ENCODE peak calls at places on chromosomes 7 and 10, in seven cellular contexts. T, P, O, V, L, X and U are unnamed samples.

GRCh38 chr7:30430300-30430699 is 48.3 kb downstream of the NOD1 start:
- DNase-seq in T (peak; percentile 80), P (no peak), O (no peak), V (no peak), L (no peak), X (peak; percentile 61), U (no peak)

GRCh38 chr7:24052572-24053223 is 231.3 kb upstream of the NPY start:
- DNase-seq in T (peak; percentile 77), P (peak; percentile 8), O (no peak), V (no peak), L (no peak), X (no peak), U (no peak)

GRCh38 chr7:31883761-31884164 is 186.4 kb downstream of the PDE1C start:
- DNase-seq in T (peak; percentile 84), P (peak; percentile 55), O (no peak), V (no peak), L (no peak), X (no peak), U (peak; percentile 45)

GRCh38 chr10:88131561-88132139 is 268.2 kb downstream of the PTEN start:
- DNase-seq in T (peak; percentile 89), P (peak; percentile 49), O (peak; percentile 37), V (no peak), L (no peak), X (peak; percentile 98), U (no peak)

GRCh38 chr7:138519061-138519798 is 59.2 kb downstream of the TRIM24 start:
- DNase-seq in T (no peak), P (no peak), O (no peak), V (no peak), L (no peak), X (no peak), U (no peak)

GRCh38 chr10:73117976-73118743 is 7.9 kb downstream of the NUDT13 start:
- DNase-seq in T (peak; percentile 80), P (peak; percentile 76), O (no peak), V (no peak), L (no peak), X (no peak), U (no peak)

GRCh38 chr7:12741951-12742575 is 54.6 kb downstream of the ARL4A start:
- DNase-seq in T (peak; percentile 62), P (no peak), O (no peak), V (no peak), L (no peak), X (no peak), U (no peak)

GRCh38 chr10:76155961-76156360 is 724.5 kb downstream of the LRMDA start:
- DNase-seq in T (no peak), P (no peak), O (no peak), V (no peak), L (no peak), X (no peak), U (no peak)

GRCh38 chr7:85471740-85472139 is 284.9 kb upstream of the SEMA3D start:
- DNase-seq in T (no peak), P (peak; percentile 47), O (no peak), V (no peak), L (no peak), X (no peak), U (no peak)

GRCh38 chr7:130418306-130418705 is 22.5 kb downstream of the CEP41 start:
- DNase-seq in T (peak; percentile 93), P (no peak), O (no peak), V (no peak), L (no peak), X (no peak), U (no peak)

GRCh38 chr7:95468071-95468470 is 17.7 kb upstream of the ASB4 start:
- DNase-seq in T (no peak), P (no peak), O (no peak), V (no peak), L (no peak), X (no peak), U (no peak)

DNA sequence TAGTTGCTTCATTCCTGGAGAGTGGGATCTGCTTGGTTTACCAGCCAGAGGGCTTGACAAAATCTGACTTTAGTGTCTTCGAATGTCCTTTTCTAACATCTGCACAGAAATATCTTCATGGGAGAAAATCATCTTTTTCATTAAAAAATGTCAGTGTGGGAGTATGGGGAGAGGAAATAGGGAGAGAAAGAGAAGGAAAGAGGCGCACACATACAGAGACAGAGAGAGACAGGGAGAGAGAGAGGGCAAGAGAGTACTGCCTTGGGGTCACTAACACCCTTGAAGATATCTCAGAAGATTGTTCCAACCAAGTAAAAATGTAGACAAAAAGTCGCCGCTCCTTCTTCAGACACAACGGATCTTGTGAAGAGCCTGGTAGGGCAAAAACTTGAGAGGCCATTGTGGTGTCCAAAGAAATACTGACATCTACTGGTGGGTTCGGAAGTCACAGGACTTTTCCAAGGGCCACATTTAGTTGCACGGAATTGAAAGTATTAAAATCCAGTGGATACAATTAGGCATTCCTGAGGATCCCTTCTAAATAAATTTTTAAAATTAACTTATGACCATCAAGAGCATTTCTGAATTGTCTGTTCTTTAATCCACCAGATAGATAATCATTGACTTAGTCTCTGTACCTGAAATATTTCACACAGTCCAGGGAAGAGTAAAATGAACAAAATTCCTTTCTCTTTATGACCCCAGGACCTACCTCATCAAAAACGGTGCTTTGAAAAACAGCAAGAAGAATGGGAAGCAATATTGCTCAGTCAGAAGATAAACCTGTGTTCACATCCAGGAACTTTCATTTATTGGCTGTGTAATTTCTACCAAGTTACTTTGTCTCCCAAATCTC is 29.7 kb downstream of the VIM start:
- DNase-seq in T (peak; percentile 77), P (peak; percentile 83), O (no peak), V (no peak), L (peak; percentile 52), X (peak; percentile 42), U (no peak)
- H3K4me3 ChIP-seq in T (no peak overlapping the region), P (peak overlapping the region; percentile 27), O (peak overlapping the region; percentile 26), V (no peak overlapping the region), L (peak overlapping the region; percentile 6), X (no peak overlapping the region), U (peak overlapping the region; percentile 64)

GRCh38 chr7:101088069-101088425 is 2.8 kb downstream of the TRIM56 start:
- DNase-seq in T (no peak), P (no peak), O (no peak), V (no peak), L (no peak), X (no peak), U (no peak)

GRCh38 chr7:101081432-101081831 is 3.8 kb upstream of the TRIM56 start:
- DNase-seq in T (no peak), P (no peak), O (no peak), V (no peak), L (no peak), X (no peak), U (no peak)

GRCh38 chr7:101087334-101088068 is 2.2 kb downstream of the TRIM56 start:
- DNase-seq in T (no peak), P (no peak), O (no peak), V (no peak), L (no peak), X (no peak), U (no peak)

GRCh38 chr7:101088858-101089529 is 3.7 kb downstream of the TRIM56 start:
- DNase-seq in T (no peak), P (no peak), O (no peak), V (no peak), L (no peak), X (no peak), U (peak; percentile 49)

GRCh38 chr7:101085000-101085948 is at the start of gene TRIM56:
- DNase-seq in T (peak; percentile 100), P (peak; percentile 63), O (peak; percentile 89), V (peak; percentile 96), L (peak; percentile 89), X (peak; percentile 93), U (peak; percentile 98)
- TF ChIP-seq CTCF in T (no peak), P (no peak), O (no peak), V (no peak), L (no peak), X (no peak), U (no peak)

GRCh38 chr7:92485974-92486373 is 8.2 kb upstream of the ERVW-1 start:
- DNase-seq in T (no peak), P (no peak), O (no peak), V (no peak), L (no peak), X (no peak), U (peak; percentile 11)
- H3K4me3 ChIP-seq in T (no peak overlapping the region), P (no peak overlapping the region), O (no peak overlapping the region), V (no peak overlapping the region), L (no peak overlapping the region), X (no peak overlapping the region), U (no peak overlapping the region)

DNA sequence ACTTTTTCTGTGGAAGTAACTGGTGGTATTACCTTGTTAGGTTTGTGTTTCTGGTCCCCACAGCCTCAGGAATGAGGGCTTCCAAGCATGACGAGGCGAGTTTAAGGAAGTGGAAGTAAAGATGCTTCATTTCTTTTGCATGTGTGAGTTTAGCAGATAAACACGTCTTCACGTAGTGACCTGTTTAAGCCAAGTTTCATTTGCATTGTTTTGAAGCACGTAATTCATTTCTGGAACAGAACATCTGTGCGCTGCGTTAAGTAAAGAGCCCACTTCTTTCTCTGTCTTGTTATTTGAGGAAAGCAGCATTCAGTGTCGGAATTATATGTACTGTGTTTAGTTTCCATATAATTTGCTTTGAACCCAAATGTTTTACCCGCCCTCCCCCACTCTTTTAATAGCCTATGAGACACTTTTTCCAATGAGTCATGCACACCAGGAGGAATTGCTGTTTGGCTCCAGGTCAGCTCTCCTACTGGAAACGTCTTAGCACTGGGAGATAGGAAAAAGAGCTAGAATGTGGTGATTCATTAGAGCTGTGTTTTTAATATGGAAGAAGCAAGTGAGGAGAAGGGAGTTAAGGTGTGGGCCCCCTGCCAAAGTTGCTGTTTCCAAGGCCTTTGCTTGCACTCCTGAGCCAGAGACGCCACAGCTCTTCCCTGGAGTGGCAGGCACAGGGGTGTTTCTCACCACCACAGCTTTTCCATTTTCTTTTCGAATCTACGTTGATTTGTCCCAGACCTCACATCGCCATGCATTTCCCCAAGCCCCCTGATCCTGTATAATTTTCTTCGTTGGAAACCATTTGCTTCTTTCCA is 36.8 kb downstream of the BTBD16 start:
- DNase-seq in T (peak; percentile 95), P (peak; percentile 98), O (peak; percentile 71), V (no peak), L (peak; percentile 93), X (peak; percentile 42), U (peak; percentile 95)
- TF ChIP-seq CTCF in T (no peak), P (no peak), O (no peak), V (no peak), L (no peak), X (no peak), U (no peak)

GRCh38 chr7:28957064-28957821 is 887 bp downstream of the TRIL start:
- DNase-seq in T (peak; percentile 29), P (no peak), O (peak; percentile 29), V (peak; percentile 63), L (no peak), X (peak; percentile 52), U (no peak)

GRCh38 chr7:28955723-28956607 is 2.2 kb downstream of the TRIL start:
- DNase-seq in T (peak; percentile 59), P (peak; percentile 25), O (peak; percentile 81), V (peak; percentile 87), L (peak; percentile 33), X (peak; percentile 94), U (no peak)

GRCh38 chr7:28957822-28958234 is 302 bp downstream of the TRIL start:
- DNase-seq in T (peak; percentile 10), P (no peak), O (no peak), V (peak; percentile 52), L (no peak), X (peak; percentile 27), U (peak; percentile 78)

GRCh38 chr7:28955356-28955722 is 2.8 kb downstream of the TRIL start:
- DNase-seq in T (no peak), P (no peak), O (no peak), V (no peak), L (no peak), X (no peak), U (no peak)

GRCh38 chr7:28956608-28957063 is 1.5 kb downstream of the TRIL start:
- DNase-seq in T (peak; percentile 65), P (peak; percentile 18), O (peak; percentile 66), V (peak; percentile 76), L (peak; percentile 38), X (peak; percentile 90), U (peak; percentile 91)
- H3K4me3 ChIP-seq in T (peak overlapping the region; percentile 16), P (no peak overlapping the region), O (peak overlapping the region; percentile 72), V (peak overlapping the region; percentile 21), L (peak overlapping the region; percentile 47), X (peak overlapping the region; percentile 61), U (peak overlapping the region; percentile 57)

GRCh38 chr10:14904864-14905263 is 26.2 kb downstream of the SUV39H2 start:
- DNase-seq in T (no peak), P (no peak), O (no peak), V (no peak), L (no peak), X (no peak), U (no peak)
- TF ChIP-seq CTCF in T (no peak), P (no peak), O (no peak), V (no peak), L (no peak), X (no peak), U (no peak)